ENCODE peak calls at places on chromosomes 11 and 22, in nine cellular contexts. T is H1, V is GM23338, U is GM23248, L is A673, O is PC-9, X is neural progenitor cell, E is PC-3, Q is fibroblast of lung. M is an unnamed sample.
A peak's percentile ranks its signal among the peaks of the same experiment; 100 is the strongest.

GRCh38 chr11:63613517-63614135 is 607 bp downstream of the PLAAT3 start:
- DNase-seq in T (peak; percentile 39), V (peak; percentile 78), U (peak; percentile 38), L (peak; percentile 12), O (peak; percentile 46), X (peak; percentile 62), E (peak; percentile 34), Q (no peak), M (peak; percentile 60)

GRCh38 chr22:45083659-45084305 is 74.0 kb upstream of the PHF21B start:
- DNase-seq in T (no peak), V (no peak), U (peak; percentile 90), L (peak; percentile 20), O (no peak), X (no peak), E (peak; percentile 76), Q (peak; percentile 43), M (no peak)

GRCh38 chr11:128854801-128855200 is 12.3 kb downstream of the KCNJ1 start:
- DNase-seq in T (no peak), V (no peak), U (no peak), L (no peak), O (no peak), X (no peak), E (no peak), Q (no peak), M (no peak)

GRCh38 chr11:121801796-121802195 is 314.2 kb downstream of the BLID start:
- DNase-seq in T (no peak), V (peak; percentile 27), U (no peak), L (no peak), O (no peak), X (no peak), E (no peak), Q (no peak), M (no peak)

GRCh38 chr11:128837627-128838026 is 29.5 kb downstream of the KCNJ1 start:
- DNase-seq in T (no peak), V (no peak), U (no peak), L (no peak), O (no peak), X (no peak), E (no peak), Q (no peak), M (no peak)

GRCh38 chr11:64152841-64153691 is 12.8 kb downstream of the MACROD1 start:
- DNase-seq in T (no peak), V (peak; percentile 72), U (peak; percentile 75), L (peak; percentile 81), O (no peak), X (peak; percentile 76), E (peak; percentile 76), Q (peak; percentile 22), M (peak; percentile 78)

GRCh38 chr11:128901655-128902514 is 10.7 kb downstream of the KCNJ5 start:
- DNase-seq in T (no peak), V (peak; percentile 65), U (no peak), L (no peak), O (no peak), X (peak; percentile 72), E (no peak), Q (no peak), M (peak; percentile 31)

GRCh38 chr22:32708835-32709234 is 92.7 kb upstream of the TIMP3 start:
- DNase-seq in T (no peak), V (no peak), U (peak; percentile 90), L (no peak), O (no peak), X (no peak), E (no peak), Q (no peak), M (no peak)

GRCh38 chr11:128726464-128727139 is 32.7 kb downstream of the FLI1 start:
- DNase-seq in T (no peak), V (no peak), U (peak; percentile 24), L (no peak), O (no peak), X (no peak), E (no peak), Q (no peak), M (no peak)

GRCh38 chr11:114785820-114786219 is 107.5 kb downstream of the NXPE2 start:
- DNase-seq in T (no peak), V (no peak), U (no peak), L (no peak), O (no peak), X (no peak), E (no peak), Q (no peak), M (no peak)

GRCh38 chr11:59207988-59208432 is 4.7 kb downstream of the MPEG1 start:
- DNase-seq in T (no peak), V (peak; percentile 81), U (peak; percentile 77), L (peak; percentile 67), O (peak; percentile 62), X (peak; percentile 62), E (peak; percentile 69), Q (peak; percentile 72), M (peak; percentile 64)

GRCh38 chr22:46763051-46763705 is 728 bp downstream of the TBC1D22A start:
- DNase-seq in T (no peak), V (peak; percentile 51), U (peak; percentile 49), L (peak; percentile 53), O (peak; percentile 63), X (no peak), E (no peak), Q (peak; percentile 8), M (no peak)

GRCh38 chr11:124174001-124174400 is 9.1 kb upstream of the OR10D3 start:
- DNase-seq in T (no peak), V (peak; percentile 91), U (peak; percentile 77), L (peak; percentile 77), O (peak; percentile 58), X (peak; percentile 90), E (peak; percentile 78), Q (peak; percentile 82), M (peak; percentile 78)

GRCh38 chr11:2806351-2807058 is 79.1 kb downstream of the CDKN1C start:
- DNase-seq in T (no peak), V (no peak), U (no peak), L (no peak), O (no peak), X (peak; percentile 35), E (no peak), Q (no peak), M (no peak)

GRCh38 chr11:45007011-45007410 is 56.3 kb upstream of the TP53I11 start:
- DNase-seq in T (no peak), V (no peak), U (no peak), L (no peak), O (no peak), X (peak; percentile 29), E (no peak), Q (no peak), M (no peak)

GRCh38 chr11:45001466-45002165 is 50.9 kb upstream of the TP53I11 start:
- DNase-seq in T (no peak), V (no peak), U (no peak), L (no peak), O (no peak), X (no peak), E (no peak), Q (no peak), M (no peak)

GRCh38 chr11:45000918-45001317 is 50.2 kb upstream of the TP53I11 start:
- DNase-seq in T (no peak), V (no peak), U (no peak), L (no peak), O (no peak), X (no peak), E (no peak), Q (no peak), M (no peak)

GRCh38 chr11:45005106-45005505 is 54.4 kb upstream of the TP53I11 start:
- DNase-seq in T (no peak), V (no peak), U (no peak), L (no peak), O (no peak), X (no peak), E (no peak), Q (no peak), M (no peak)
- TF ChIP-seq EZH2 in T (no peak), V (no peak), U (no peak), L (no peak), O (no peak), X (no peak), E (no peak), Q (no peak), M (no peak)

DNA sequence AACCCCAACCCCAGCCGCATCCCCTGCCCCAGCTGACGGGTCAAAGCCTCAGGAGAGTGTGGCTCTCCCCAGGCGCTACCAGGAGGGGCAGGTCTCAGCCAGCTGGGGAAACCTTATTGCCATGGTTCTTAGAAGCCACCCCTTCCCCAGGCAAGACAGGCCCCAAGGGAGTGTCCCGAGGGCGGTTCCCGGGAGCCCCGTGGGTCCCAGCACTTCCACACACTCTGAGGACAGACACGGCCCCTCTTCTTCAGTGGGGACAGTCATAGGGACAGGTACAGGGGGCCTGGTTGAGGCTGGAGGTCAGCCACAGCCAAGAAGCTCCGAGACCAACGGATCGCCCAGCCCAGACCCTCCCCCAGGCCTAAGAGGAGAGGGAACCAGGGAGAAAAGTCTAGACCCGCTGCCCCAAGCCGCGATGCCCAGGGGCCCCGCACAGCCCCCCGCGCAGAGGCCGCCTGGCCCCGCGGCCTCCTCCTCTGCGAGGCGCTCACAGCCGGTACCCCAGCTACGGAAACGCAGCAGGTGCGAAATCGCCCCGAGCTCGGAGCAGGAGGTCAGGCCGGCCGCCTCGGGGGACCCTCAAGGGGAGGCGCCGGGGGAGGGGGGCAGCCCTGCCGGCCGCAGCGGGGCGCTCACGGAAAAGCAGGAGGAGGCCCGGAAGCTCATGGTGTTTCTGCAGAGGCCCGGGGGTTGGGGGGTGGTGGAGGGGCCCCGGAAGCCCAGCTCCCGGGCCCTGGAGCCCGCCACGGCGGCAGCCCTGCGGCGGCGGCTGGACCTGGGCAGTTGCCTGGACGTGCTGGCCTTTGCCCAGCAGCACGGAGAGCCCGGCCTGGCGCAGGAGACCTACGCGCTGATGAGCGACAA is 2.6 kb downstream of the KLHDC7B start:
- DNase-seq in T (no peak), V (no peak), U (peak; percentile 45), L (no peak), O (no peak), X (no peak), E (no peak), Q (no peak), M (no peak)
- TF ChIP-seq EZH2 in T (no peak), V (peak; percentile 42), U (peak; percentile 41), L (no peak), O (no peak), X (no peak), E (no peak), Q (peak; percentile 77), M (no peak)

DNA sequence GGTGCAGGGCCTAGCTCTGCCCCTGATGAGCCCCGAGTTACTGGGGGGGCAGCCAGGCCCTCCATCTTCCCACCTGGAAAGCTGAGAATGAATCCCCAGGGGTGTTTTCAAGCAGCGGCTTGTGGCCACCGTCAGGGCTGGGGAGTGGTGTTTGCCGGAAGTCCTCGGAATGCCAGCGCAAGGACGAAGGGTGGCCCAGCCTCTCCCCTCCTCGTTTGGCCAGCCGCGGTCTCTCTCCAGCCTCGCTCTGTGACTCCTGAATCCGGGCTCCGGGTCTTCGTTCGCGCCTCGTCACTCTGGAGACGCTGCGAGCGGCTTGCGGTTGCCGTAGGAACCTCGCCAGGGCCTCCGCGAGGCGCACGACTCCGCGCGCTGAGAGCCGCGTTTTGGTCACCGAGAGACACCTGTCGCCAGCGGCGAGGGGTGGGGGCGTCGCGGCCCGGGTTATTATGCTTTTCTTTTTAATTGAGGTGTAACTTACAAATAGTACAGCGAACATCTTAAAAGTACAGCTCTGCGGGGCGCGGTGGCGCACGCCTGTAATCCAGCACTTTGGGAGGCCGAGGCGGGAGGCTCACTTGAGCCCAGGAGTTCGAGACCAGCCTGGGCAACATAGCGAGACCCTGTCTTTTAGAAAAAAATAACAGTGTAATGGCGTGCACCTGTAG is 6.3 kb upstream of the KDELR3 start:
- DNase-seq in T (peak; percentile 69), V (peak; percentile 99), U (peak; percentile 89), L (peak; percentile 90), O (peak; percentile 85), X (peak; percentile 97), E (peak; percentile 73), Q (peak; percentile 82), M (peak; percentile 92)
- TF ChIP-seq EZH2 in T (no peak), V (no peak), U (no peak), L (no peak), O (no peak), X (no peak), E (no peak), Q (peak; percentile 50), M (no peak)

GRCh38 chr22:24495365-24495675 is 188 bp downstream of the UPB1 start:
- DNase-seq in T (no peak), V (no peak), U (no peak), L (no peak), O (no peak), X (no peak), E (no peak), Q (no peak), M (no peak)
- TF ChIP-seq EZH2 in T (no peak), V (no peak), U (no peak), L (no peak), O (no peak), X (no peak), E (no peak), Q (no peak), M (no peak)